ENCODE peak calls at places on chromosomes 16 and 17, in nine cellular contexts. G is activated T-helper 1 cell treated with Interleukin-2 at 50 U/mL for 16 hours; V is WTC11; F is stimulated activated CD4-positive, alpha-beta T cell treated with anti-CD3 and anti-CD28 coated beads, Interleukin-4, amount 100 ng/mL, for 24 hours; Y is GM13976; D is HS-27A; R is A172; P is NCI-H2029; O is central memory CD4-positive, alpha-beta T cell. W is an unnamed sample.

GRCh38 chr16:68382296-68382718 is 66.0 kb downstream of the SMPD3 start:
- DNase-seq in G (no peak), V (peak), F (no peak), Y (peak), D (no peak), R (no peak), P (no peak), O (no peak), W (no peak)

GRCh38 chr17:57739402-57740224 is 5.5 kb downstream of the CCDC182 start:
- DNase-seq in G (no peak), V (no peak), F (no peak), Y (peak), D (no peak), R (peak), P (peak), O (no peak), W (no peak)

GRCh38 chr16:29126057-29126494 is 141.2 kb downstream of the LAT start:
- DNase-seq in G (no peak), V (no peak), F (no peak), Y (no peak), D (no peak), R (no peak), P (no peak), O (no peak), W (no peak)

GRCh38 chr16:19184823-19185509 is 16.9 kb downstream of the SYT17 start:
- DNase-seq in G (no peak), V (peak), F (no peak), Y (no peak), D (no peak), R (no peak), P (no peak), O (no peak), W (no peak)

GRCh38 chr16:676565-677297 is 1.3 kb downstream of the RHBDL1 start:
- DNase-seq in G (no peak), V (no peak), F (no peak), Y (no peak), D (no peak), R (no peak), P (peak), O (peak), W (no peak)

GRCh38 chr16:89764711-89765201 is 43.4 kb downstream of the ZNF276 start:
- DNase-seq in G (peak), V (no peak), F (peak), Y (peak), D (no peak), R (no peak), P (no peak), O (peak), W (peak)

GRCh38 chr16:68760671-68761275 is 23.7 kb downstream of the CDH1 start:
- DNase-seq in G (no peak), V (no peak), F (peak), Y (peak), D (peak), R (peak), P (no peak), O (no peak), W (peak)

GRCh38 chr17:16987830-16988601 is 16.1 kb upstream of the TNFRSF13B start:
- DNase-seq in G (peak), V (no peak), F (peak), Y (peak), D (peak), R (peak), P (no peak), O (peak), W (peak)

GRCh38 chr17:41397003-41397665 is at the start of gene KRT31:
- DNase-seq in G (no peak), V (no peak), F (no peak), Y (no peak), D (no peak), R (no peak), P (no peak), O (no peak), W (no peak)

GRCh38 chr17:79778504-79779087 is 648 bp downstream of the CBX2 start:
- DNase-seq in G (no peak), V (peak), F (no peak), Y (peak), D (no peak), R (peak), P (no peak), O (no peak), W (no peak)

GRCh38 chr17:17032131-17032692 is 10.0 kb upstream of the MPRIP start:
- DNase-seq in G (no peak), V (no peak), F (no peak), Y (no peak), D (peak), R (peak), P (no peak), O (no peak), W (no peak)

GRCh38 chr16:59632266-59632855 is 898.2 kb upstream of the GOT2 start:
- DNase-seq in G (no peak), V (no peak), F (no peak), Y (no peak), D (peak), R (peak), P (no peak), O (no peak), W (no peak)

GRCh38 chr16:58027341-58028167 is 2.0 kb downstream of the MMP15 start:
- DNase-seq in G (no peak), V (peak), F (no peak), Y (no peak), D (no peak), R (no peak), P (peak), O (no peak), W (no peak)

GRCh38 chr17:50328360-50328759 is 17.6 kb upstream of the XYLT2 start:
- DNase-seq in G (no peak), V (no peak), F (no peak), Y (no peak), D (no peak), R (no peak), P (no peak), O (no peak), W (no peak)

GRCh38 chr17:42571435-42572225 is 4.7 kb downstream of the MLX start:
- DNase-seq in G (no peak), V (no peak), F (no peak), Y (no peak), D (no peak), R (no peak), P (no peak), O (no peak), W (no peak)

GRCh38 chr16:57658878-57659674 is 9.0 kb upstream of the ADGRG3 start:
- DNase-seq in G (no peak), V (no peak), F (no peak), Y (no peak), D (no peak), R (no peak), P (no peak), O (no peak), W (no peak)

GRCh38 chr17:78109489-78109761 is 19.1 kb downstream of the TMC6 start:
- DNase-seq in G (no peak), V (no peak), F (no peak), Y (no peak), D (no peak), R (no peak), P (no peak), O (no peak), W (no peak)

GRCh38 chr17:35084987-35085386 is 21.5 kb upstream of the RFFL start:
- DNase-seq in G (no peak), V (no peak), F (peak), Y (no peak), D (no peak), R (peak), P (no peak), O (no peak), W (no peak)

GRCh38 chr16:12362482-12363458 is 386.2 kb downstream of the SNX29 start:
- DNase-seq in G (no peak), V (no peak), F (no peak), Y (no peak), D (no peak), R (no peak), P (no peak), O (no peak), W (no peak)

GRCh38 chr17:57370051-57370581 is 113.8 kb downstream of the MSI2 start:
- DNase-seq in G (no peak), V (no peak), F (no peak), Y (no peak), D (no peak), R (peak), P (no peak), O (no peak), W (no peak)

GRCh38 chr17:1759529-1759928 is 2.3 kb upstream of the SERPINF1 start:
- DNase-seq in G (no peak), V (no peak), F (no peak), Y (no peak), D (no peak), R (no peak), P (no peak), O (no peak), W (no peak)

GRCh38 chr16:25157476-25157875 is 45.9 kb downstream of the LCMT1 start:
- DNase-seq in G (no peak), V (no peak), F (no peak), Y (no peak), D (no peak), R (no peak), P (no peak), O (no peak), W (no peak)

GRCh38 chr17:77666881-77667395 is 291.6 kb upstream of the TNRC6C start:
- DNase-seq in G (peak), V (no peak), F (peak), Y (no peak), D (no peak), R (no peak), P (no peak), O (peak), W (peak)

GRCh38 chr16:57791903-57792461 is 10.3 kb downstream of the KIFC3 start:
- DNase-seq in G (no peak), V (no peak), F (no peak), Y (no peak), D (no peak), R (no peak), P (no peak), O (no peak), W (no peak)

GRCh38 chr17:79285973-79286372 is 211.3 kb downstream of the ENGASE start:
- DNase-seq in G (no peak), V (no peak), F (no peak), Y (no peak), D (no peak), R (no peak), P (no peak), O (no peak), W (no peak)

W was measured in activated T-cell treated with anti-CD3 and anti-CD28 coated beads for 48 hours.